ENCODE peak calls at places on chromosomes 16 and 17, in eight cellular contexts. I is foreskin keratinocyte, D is psoas muscle, J is gastrocnemius medialis, C is cardiac fibroblast, B is BJ, T is pancreas, G is heart left ventricle. N is an unnamed sample.

GRCh38 chr17:82661717-82662683 is 13.8 kb upstream of the WDR45B start:
- DNase-seq in I (no peak), D (peak), J (no peak), C (no peak), B (no peak), T (peak), G (no peak), N (no peak)

GRCh38 chr17:63694229-63694973 is 5.5 kb downstream of the LIMD2 start:
- DNase-seq in I (no peak), D (no peak), J (no peak), C (no peak), B (no peak), T (no peak), G (no peak), N (no peak)

GRCh38 chr16:11010576-11011221 is 66.3 kb downstream of the CLEC16A start:
- DNase-seq in I (no peak), D (peak), J (peak), C (no peak), B (no peak), T (no peak), G (no peak), N (no peak)

GRCh38 chr16:57984443-57985203 is 13.7 kb upstream of the CNGB1 start:
- DNase-seq in I (no peak), D (peak), J (peak), C (peak), B (peak), T (peak), G (peak), N (peak)

GRCh38 chr16:13070268-13070667 is 168.9 kb downstream of the SHISA9 start:
- DNase-seq in I (no peak), D (no peak), J (no peak), C (no peak), B (no peak), T (no peak), G (no peak), N (no peak)

GRCh38 chr17:77959926-77960521 is 1.5 kb downstream of the TNRC6C start:
- DNase-seq in I (no peak), D (no peak), J (no peak), C (peak), B (no peak), T (no peak), G (no peak), N (no peak)

GRCh38 chr17:5758651-5759050 is 174.3 kb upstream of the NLRP1 start:
- DNase-seq in I (peak), D (no peak), J (no peak), C (peak), B (no peak), T (no peak), G (no peak), N (peak)

GRCh38 chr17:2266045-2266864 is 37.3 kb downstream of the SMG6 start:
- DNase-seq in I (no peak), D (no peak), J (no peak), C (no peak), B (no peak), T (no peak), G (no peak), N (peak)

DNA sequence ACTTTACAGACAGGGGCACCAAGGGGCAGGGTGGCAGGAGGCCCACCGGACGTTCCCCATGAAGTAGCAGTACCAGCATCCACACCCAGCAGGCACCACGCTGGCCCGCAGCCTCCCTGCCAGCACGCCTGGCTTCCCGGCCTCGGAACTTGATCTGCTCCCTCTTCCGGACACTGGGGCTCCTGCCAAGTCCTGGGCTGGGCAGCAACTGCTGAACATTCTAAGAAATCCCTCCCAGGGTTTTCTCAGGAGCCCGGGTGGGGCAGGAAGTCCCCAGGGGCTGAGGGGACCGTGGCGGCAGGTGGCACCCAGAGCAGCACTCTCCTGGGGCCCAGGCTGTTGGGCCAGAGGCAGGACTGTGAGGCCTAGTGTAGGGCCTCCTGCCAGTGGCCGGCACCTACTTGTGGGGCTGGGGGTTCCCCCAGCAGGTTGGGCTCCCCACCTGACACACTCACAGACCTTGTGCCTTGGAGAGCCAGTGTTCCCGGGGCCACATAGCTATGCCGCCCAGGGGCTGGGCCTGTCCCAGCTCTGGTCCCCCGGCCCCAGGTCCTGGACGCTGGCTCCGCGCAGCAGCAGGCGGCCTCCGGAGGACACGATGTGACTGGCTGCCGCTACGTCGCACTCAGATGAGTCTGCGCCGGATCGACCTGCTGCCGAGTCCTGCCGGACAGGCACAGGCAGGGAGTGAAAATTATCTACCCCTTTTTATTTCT is 86.2 kb upstream of the CBX4 start:
- DNase-seq in I (no peak), D (peak), J (peak), C (peak), B (no peak), T (peak), G (peak), N (peak)
- TF ChIP-seq CTCF in I (no peak), D (peak), J (no peak), C (no peak), B (peak), T (no peak), G (peak), N (no peak)

DNA sequence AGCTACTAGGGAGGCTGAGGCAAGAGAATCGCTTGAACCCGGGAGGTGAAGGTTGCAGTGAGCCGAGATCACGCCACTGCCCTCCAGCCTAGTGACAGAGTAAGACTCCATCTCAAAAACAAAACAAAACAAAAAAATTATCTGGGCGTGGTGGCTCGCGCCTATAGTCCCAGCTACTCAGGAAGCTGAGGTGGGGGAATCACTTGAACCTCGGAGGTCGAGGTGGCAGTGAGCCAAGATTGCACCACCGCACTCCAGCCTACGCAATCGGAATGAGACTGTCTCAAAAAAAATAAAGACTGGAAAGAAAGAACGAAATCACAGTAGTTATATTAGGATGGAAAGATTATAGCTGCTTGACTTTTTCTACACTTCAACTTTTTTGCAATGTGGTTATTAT is 18.9 kb downstream of the COG1 start:
- DNase-seq in I (no peak), D (peak), J (no peak), C (no peak), B (no peak), T (no peak), G (no peak), N (no peak)
- TF ChIP-seq CTCF in I (no peak), D (no peak), J (no peak), C (no peak), B (no peak), T (no peak), G (no peak), N (no peak)

DNA sequence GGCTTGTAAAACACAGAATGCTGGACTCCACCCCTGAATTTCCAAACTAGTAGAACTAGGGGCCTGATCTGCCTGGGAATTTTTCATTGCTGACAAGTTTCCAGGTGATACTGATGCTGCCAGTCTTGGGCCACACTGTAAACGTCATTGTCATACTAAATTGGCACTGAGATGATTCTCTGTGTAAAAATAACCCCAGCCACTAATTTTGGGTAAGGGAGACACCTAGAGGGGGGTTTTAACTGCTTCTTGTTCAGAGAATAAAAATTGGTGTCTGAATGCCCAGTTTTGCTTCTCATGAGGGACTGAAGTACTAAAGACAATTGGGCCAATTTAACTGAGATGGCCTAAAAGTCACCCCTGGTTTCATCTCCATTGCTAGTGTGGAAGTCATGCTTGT is 5.0 kb upstream of the CDH13 start:
- DNase-seq in I (no peak), D (no peak), J (no peak), C (no peak), B (no peak), T (no peak), G (no peak), N (no peak)
- TF ChIP-seq CTCF in I (peak), D (no peak), J (no peak), C (peak), B (peak), T (no peak), G (peak), N (no peak)

DNA sequence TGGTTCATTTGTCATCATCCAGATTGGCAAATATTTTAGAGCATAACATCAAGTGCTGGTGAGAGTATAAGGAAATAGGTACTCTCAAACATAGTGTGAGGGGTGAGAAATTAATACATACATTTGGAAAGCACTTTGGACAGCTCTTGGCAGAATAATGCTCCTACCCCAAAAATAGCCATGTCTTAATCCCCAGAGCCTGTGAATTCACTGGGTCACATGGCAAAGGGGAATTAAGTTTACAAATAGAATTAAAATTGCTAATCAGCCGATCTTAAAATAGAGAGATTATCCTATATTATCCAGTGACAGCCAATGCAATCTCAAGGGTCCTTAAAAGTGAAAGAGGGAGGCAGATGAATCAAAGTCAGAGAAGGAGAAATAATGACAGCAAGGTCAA is 38.8 kb upstream of the ANKFN1 start:
- DNase-seq in I (no peak), D (no peak), J (no peak), C (no peak), B (no peak), T (no peak), G (no peak), N (no peak)
- TF ChIP-seq CTCF in I (no peak), D (no peak), J (no peak), C (no peak), B (no peak), T (no peak), G (no peak), N (no peak)

GRCh38 chr16:89442990-89443726 is 47.2 kb downstream of the ANKRD11 start:
- DNase-seq in I (peak), D (peak), J (no peak), C (peak), B (no peak), T (no peak), G (peak), N (peak)
- TF ChIP-seq CTCF in I (peak), D (no peak), J (no peak), C (no peak), B (no peak), T (no peak), G (no peak), N (no peak)

GRCh38 chr17:74748529-74749261 is at the start of gene NHERF1:
- DNase-seq in I (peak), D (peak), J (peak), C (peak), B (peak), T (peak), G (peak), N (peak)
- TF ChIP-seq CTCF in I (peak), D (no peak), J (no peak), C (no peak), B (peak), T (no peak), G (peak), N (no peak)

GRCh38 chr16:3087836-3088235 is 11.3 kb downstream of the ZSCAN10 start:
- DNase-seq in I (no peak), D (no peak), J (no peak), C (no peak), B (no peak), T (no peak), G (peak), N (no peak)

GRCh38 chr16:3088450-3088849 is 10.6 kb downstream of the ZSCAN10 start:
- DNase-seq in I (no peak), D (no peak), J (no peak), C (no peak), B (no peak), T (peak), G (no peak), N (no peak)

GRCh38 chr16:3089717-3090592 is 9.1 kb downstream of the ZSCAN10 start:
- DNase-seq in I (no peak), D (no peak), J (no peak), C (no peak), B (no peak), T (peak), G (no peak), N (no peak)

GRCh38 chr16:3087243-3087791 is 11.8 kb downstream of the ZSCAN10 start:
- DNase-seq in I (no peak), D (no peak), J (no peak), C (peak), B (no peak), T (no peak), G (peak), N (no peak)

GRCh38 chr16:3088925-3089716 is 10.0 kb downstream of the ZSCAN10 start:
- DNase-seq in I (no peak), D (no peak), J (no peak), C (no peak), B (no peak), T (peak), G (no peak), N (no peak)
- TF ChIP-seq CTCF in I (no peak), D (no peak), J (no peak), C (no peak), B (no peak), T (no peak), G (no peak), N (no peak)

DNA sequence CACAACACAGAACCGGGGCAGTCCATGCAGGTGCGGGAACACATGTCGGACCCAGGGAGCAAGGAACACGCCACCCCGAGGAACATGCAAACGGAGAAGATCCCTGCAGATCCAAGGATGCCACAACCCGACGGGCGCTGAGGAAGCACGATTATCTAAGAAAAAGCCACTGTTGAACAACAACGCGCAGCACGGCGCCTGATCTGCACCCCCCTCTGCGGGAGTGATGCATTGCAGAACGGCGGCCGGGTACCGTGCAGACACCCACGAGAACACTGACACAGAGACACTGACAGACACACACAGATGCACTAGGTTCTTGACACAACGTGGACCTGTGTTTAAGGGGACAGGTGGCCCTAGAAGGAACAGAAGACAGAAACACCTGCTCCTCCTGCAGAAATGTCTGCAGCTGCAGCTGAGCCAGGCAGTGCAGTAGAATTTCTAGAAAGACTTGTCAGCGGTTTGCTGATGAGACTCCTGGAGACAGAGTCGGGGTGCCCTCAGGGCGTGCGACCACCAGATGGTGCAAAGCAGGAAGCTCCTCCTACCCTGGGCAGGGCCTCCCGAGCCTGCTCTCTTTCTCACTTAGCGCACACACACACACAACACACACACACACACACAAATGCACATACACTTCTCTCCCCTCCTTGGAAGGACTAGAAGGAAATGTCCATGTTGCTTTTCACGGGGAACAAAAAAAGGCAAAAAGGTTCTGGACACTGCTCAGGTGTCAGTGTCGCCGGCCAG is 7.5 kb downstream of the NPTX1 start:
- DNase-seq in I (no peak), D (no peak), J (no peak), C (no peak), B (no peak), T (no peak), G (no peak), N (no peak)
- TF ChIP-seq CTCF in I (no peak), D (no peak), J (no peak), C (no peak), B (no peak), T (no peak), G (no peak), N (no peak)

DNA sequence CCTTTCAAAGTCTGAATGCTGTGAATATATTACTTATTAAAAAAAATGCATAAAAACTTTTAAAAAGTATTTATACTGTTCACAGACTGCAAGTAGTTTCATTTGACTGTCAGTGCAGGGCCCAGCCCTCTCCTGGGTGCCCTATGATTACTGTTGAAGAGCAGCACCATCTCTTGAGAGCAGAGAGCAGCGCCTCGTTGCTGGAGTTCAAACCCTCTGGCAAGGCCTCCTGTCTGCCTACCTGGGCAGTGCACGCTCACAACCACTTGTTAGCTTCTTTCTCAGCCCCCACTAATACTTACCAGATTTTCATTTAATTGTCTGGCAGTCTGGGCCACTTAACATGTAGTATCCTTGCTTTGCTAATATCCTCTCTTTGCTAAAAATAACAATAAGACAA is 233.4 kb downstream of the PHKB start:
- DNase-seq in I (no peak), D (no peak), J (no peak), C (no peak), B (no peak), T (no peak), G (no peak), N (no peak)
- TF ChIP-seq CTCF in I (peak), D (no peak), J (no peak), C (no peak), B (no peak), T (no peak), G (no peak), N (no peak)